ENCODE peak calls at places on chromosomes 11 and 22, in four cellular contexts. H is progenitor cell of endocrine pancreas, U is A673, Y is HFFc6. P is an unnamed sample.
A peak's percentile ranks its signal among the peaks of the same experiment; 100 is the strongest.

GRCh38 chr22:22770280-22770871 is 117.2 kb upstream of the IGLL5 start:
- DNase-seq in H (peak; percentile 68), U (peak; percentile 44), Y (peak; percentile 27), P (no peak)

GRCh38 chr11:129855086-129855485 is 39.4 kb downstream of the TMEM45B start:
- DNase-seq in Y (no peak), U (no peak), H (no peak), P (no peak)

GRCh38 chr11:102494216-102494615 is 36.3 kb downstream of the MMP7 start:
- DNase-seq in U (no peak), H (no peak), Y (peak; percentile 5), P (peak; percentile 83)

GRCh38 chr11:119795231-119795630 is 66.2 kb upstream of the NECTIN1 start:
- DNase-seq in U (peak; percentile 43), Y (peak; percentile 60), H (no peak), P (peak; percentile 97)

GRCh38 chr11:125070699-125071254 is 7.7 kb downstream of the SLC37A2 start:
- DNase-seq in H (no peak), Y (peak; percentile 49), U (no peak), P (peak; percentile 47)

GRCh38 chr22:19473578-19473977 is 5.4 kb downstream of the UFD1 start:
- DNase-seq in U (no peak), H (no peak), Y (peak; percentile 22), P (no peak)

GRCh38 chr22:27022256-27022655 is 364.9 kb downstream of the MIAT start:
- DNase-seq in H (no peak), Y (no peak), U (no peak), P (peak; percentile 23)

GRCh38 chr11:119617343-119617713 is 111.7 kb downstream of the NECTIN1 start:
- DNase-seq in H (no peak), U (no peak), Y (no peak), P (no peak)

GRCh38 chr22:50206599-50206998 is 5.8 kb downstream of the SELENOO start:
- DNase-seq in H (no peak), U (peak; percentile 52), Y (no peak), P (no peak)

GRCh38 chr22:49148895-49149418 is 678.7 kb downstream of the BRD1 start:
- DNase-seq in Y (no peak), U (no peak), H (no peak), P (no peak)

GRCh38 chr11:132604446-132604845 is 927.9 kb downstream of the OPCML start:
- DNase-seq in Y (peak; percentile 62), H (no peak), U (no peak), P (peak; percentile 84)

GRCh38 chr11:127074151-127074761 is 73.7 kb upstream of the KIRREL3 start:
- DNase-seq in Y (peak; percentile 71), U (peak; percentile 49), H (no peak), P (peak; percentile 67)

GRCh38 chr11:57241311-57241972 is 4.4 kb upstream of the APLNR start:
- DNase-seq in Y (no peak), U (no peak), H (no peak), P (no peak)

GRCh38 chr22:38715176-38715764 is 9.5 kb downstream of the GTPBP1 start:
- DNase-seq in H (no peak), Y (no peak), U (peak; percentile 41), P (no peak)

GRCh38 chr11:46977940-46978595 is 41.5 kb downstream of the CSTPP1 start:
- DNase-seq in Y (peak; percentile 25), H (no peak), U (no peak), P (peak; percentile 22)

GRCh38 chr22:18152519-18152918 is 2.5 kb downstream of the USP18 start:
- DNase-seq in H (no peak), Y (no peak), U (no peak), P (no peak)

GRCh38 chr22:27149886-27150529 is 492.6 kb downstream of the MIAT start:
- DNase-seq in U (no peak), Y (no peak), H (no peak), P (peak; percentile 59)

GRCh38 chr11:66190776-66191175 is 77.7 kb upstream of the RAB1B start:
- DNase-seq in H (no peak), U (no peak), Y (no peak), P (no peak)

GRCh38 chr11:44623716-44624491 is 58.4 kb downstream of the CD82 start:
- DNase-seq in H (peak; percentile 5), U (no peak), Y (no peak), P (peak; percentile 36)

GRCh38 chr11:116376547-116376946 is 396.2 kb downstream of the BUD13 start:
- DNase-seq in H (no peak), U (no peak), Y (no peak), P (no peak)

GRCh38 chr11:28144808-28145207 is 36.6 kb downstream of the METTL15 start:
- DNase-seq in Y (no peak), H (no peak), U (peak; percentile 54), P (peak; percentile 69)

GRCh38 chr22:29475550-29475949 is 4.5 kb upstream of the NEFH start:
- DNase-seq in U (no peak), Y (no peak), H (no peak), P (no peak)

GRCh38 chr11:1652778-1653540 is 23.4 kb downstream of the KRTAP5-5 start:
- DNase-seq in Y (peak; percentile 38), U (peak; percentile 61), H (peak; percentile 83), P (peak; percentile 6)

GRCh38 chr11:69918938-69919650 is 99.9 kb upstream of the FGF3 start:
- DNase-seq in Y (peak; percentile 25), H (peak; percentile 88), U (peak; percentile 93), P (peak; percentile 13)

GRCh38 chr22:23697031-23697970 is 6.5 kb downstream of the RGL4 start:
- DNase-seq in U (no peak), Y (no peak), H (no peak), P (no peak)

GRCh38 chr11:59208956-59209355 is 3.8 kb downstream of the MPEG1 start:
- DNase-seq in H (no peak), Y (no peak), U (no peak), P (peak; percentile 82)

GRCh38 chr11:75896843-75897419 is 81.9 kb downstream of the UVRAG start:
- DNase-seq in U (peak; percentile 75), H (no peak), Y (peak; percentile 49), P (peak; percentile 17)

GRCh38 chr11:20634781-20635180 is 34.6 kb upstream of the NELL1 start:
- DNase-seq in Y (no peak), H (no peak), U (no peak), P (no peak)

GRCh38 chr11:79425463-79425862 is 15.4 kb downstream of the TENM4 start:
- DNase-seq in H (no peak), Y (no peak), U (no peak), P (no peak)

GRCh38 chr11:129865701-129866100 is 29.7 kb downstream of the NFRKB start:
- DNase-seq in H (no peak), Y (no peak), U (no peak), P (no peak)

GRCh38 chr11:66915046-66915832 is 42.9 kb downstream of the PC start:
- DNase-seq in H (no peak), U (peak; percentile 22), Y (no peak), P (no peak)

GRCh38 chr11:117643606-117644300 is 153.3 kb downstream of the DSCAML1 start:
- DNase-seq in U (no peak), H (no peak), Y (no peak), P (no peak)

GRCh38 chr22:40922484-40923303 is 28.5 kb upstream of the RBX1 start:
- DNase-seq in H (no peak), Y (peak; percentile 69), U (peak; percentile 71), P (peak; percentile 29)

GRCh38 chr11:85517272-85517671 is 109.9 kb downstream of the DLG2 start:
- DNase-seq in H (no peak), U (no peak), Y (no peak), P (no peak)

GRCh38 chr22:36839356-36840073 is 21.3 kb upstream of the NCF4 start:
- DNase-seq in U (no peak), Y (no peak), H (no peak), P (no peak)

GRCh38 chr11:133619973-133620372 is 87.7 kb upstream of the OPCML start:
- DNase-seq in U (no peak), Y (no peak), H (no peak), P (no peak)

GRCh38 chr11:133619397-133619796 is 87.1 kb upstream of the OPCML start:
- DNase-seq in U (no peak), H (no peak), Y (no peak), P (no peak)

GRCh38 chr11:133618500-133618899 is 86.2 kb upstream of the OPCML start:
- DNase-seq in Y (no peak), U (no peak), H (no peak), P (no peak)
- TF ChIP-seq CTCF in Y (no peak), U (no peak), H (no peak), P (no peak)

GRCh38 chr11:130980463-130980862 is 64.2 kb upstream of the SNX19 start:
- DNase-seq in U (no peak), Y (no peak), H (no peak), P (no peak)

DNA sequence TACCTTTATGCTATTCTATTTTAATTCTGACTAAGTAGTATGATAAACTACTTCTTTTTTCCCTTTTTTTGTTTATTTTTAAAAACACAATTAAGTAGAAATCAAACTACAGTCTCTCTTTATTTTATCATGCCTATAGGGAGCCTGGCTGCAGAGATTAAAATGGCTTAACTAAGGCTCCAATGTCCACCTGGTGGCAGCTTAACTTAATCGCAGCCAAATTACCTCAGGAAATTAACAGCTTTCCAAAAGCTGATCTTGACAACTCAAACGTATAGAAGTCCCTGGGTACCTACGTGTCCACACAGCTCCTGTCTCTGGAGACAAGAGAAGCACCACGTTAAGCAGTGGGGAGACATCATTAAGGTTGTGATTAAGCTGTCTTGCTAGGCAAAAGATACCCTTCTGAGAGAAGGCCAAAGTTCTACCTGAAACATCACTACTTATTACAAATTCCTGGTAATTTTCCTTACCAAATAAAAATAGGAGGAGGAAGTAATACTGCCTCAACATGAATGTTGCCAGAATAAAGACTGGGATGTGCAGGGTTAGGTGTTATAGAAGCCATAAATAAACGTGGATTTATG is 63.2 kb upstream of the SNX19 start:
- DNase-seq in Y (peak; percentile 12), H (no peak), U (peak; percentile 47), P (peak; percentile 13)
- TF ChIP-seq CTCF in Y (peak; percentile 78), H (peak; percentile 70), U (peak; percentile 55), P (peak; percentile 66)

GRCh38 chr11:60834742-60835141 is 7.2 kb upstream of the CCDC86 start:
- DNase-seq in U (no peak), H (no peak), Y (no peak), P (no peak)

GRCh38 chr11:60830478-60831142 is 11.3 kb upstream of the CCDC86 start:
- DNase-seq in H (no peak), U (no peak), Y (no peak), P (no peak)

GRCh38 chr11:60835472-60835871 is 6.4 kb upstream of the CCDC86 start:
- DNase-seq in Y (no peak), H (no peak), U (no peak), P (no peak)

GRCh38 chr11:60831501-60832079 is 10.3 kb upstream of the CCDC86 start:
- DNase-seq in H (no peak), Y (peak; percentile 77), U (no peak), P (peak; percentile 30)

GRCh38 chr11:60831143-60831500 is 10.8 kb upstream of the CCDC86 start:
- DNase-seq in Y (peak; percentile 62), U (peak; percentile 84), H (peak; percentile 70), P (peak; percentile 33)
- TF ChIP-seq CTCF in Y (peak; percentile 99), U (peak; percentile 97), H (peak; percentile 93), P (peak; percentile 85)

GRCh38 chr11:82929121-82929520 is 27.6 kb downstream of the DDIAS start:
- DNase-seq in U (no peak), Y (no peak), H (no peak), P (no peak)
- TF ChIP-seq CTCF in U (no peak), Y (no peak), H (no peak), P (no peak)

P was measured in astrocyte.